ENCODE peak calls at places on chromosomes 16 and 17, in eight cellular contexts. B is NCI-H510A; R is HEK293T; H is foreskin fibroblast; Q is transverse colon; T is GM04504; W is heart right ventricle; K is stimulated activated CD8-positive, alpha-beta memory T cell treated with anti-CD3 and anti-CD28 coated beads, Interleukin-4, amount 100 ng/mL, for 24 hours. P is an unnamed sample.

GRCh38 chr16:27318399-27319256 is 4.9 kb downstream of the IL4R start:
- DNase-seq in Q (peak; percentile 48), R (no peak), K (peak; percentile 33), H (peak; percentile 71), B (no peak), T (no peak), W (peak; percentile 53), P (peak; percentile 12)

GRCh38 chr17:79354173-79354820 is 256.6 kb downstream of the RBFOX3 start:
- DNase-seq in Q (no peak), W (no peak), B (no peak), K (no peak), T (no peak), R (no peak), H (no peak), P (no peak)

GRCh38 chr17:40938981-40939380 is 1.5 kb upstream of the KRT23 start:
- DNase-seq in B (no peak), R (no peak), T (peak; percentile 63), H (no peak), Q (no peak), W (no peak), K (no peak), P (no peak)

GRCh38 chr17:27985306-27985705 is 57.2 kb upstream of the NLK start:
- DNase-seq in H (peak; percentile 5), W (no peak), R (no peak), B (no peak), T (no peak), K (no peak), Q (no peak), P (no peak)

GRCh38 chr17:44733753-44734152 is 25.0 kb upstream of the ADAM11 start:
- DNase-seq in T (no peak), K (no peak), B (no peak), H (no peak), Q (no peak), W (no peak), R (peak; percentile 59), P (no peak)

GRCh38 chr17:74433421-74434121 is 1.7 kb downstream of the GPRC5C start:
- DNase-seq in T (no peak), Q (no peak), R (no peak), H (no peak), W (no peak), K (no peak), B (no peak), P (no peak)

GRCh38 chr17:9255838-9256237 is 234.5 kb downstream of the NTN1 start:
- DNase-seq in B (no peak), W (no peak), R (no peak), T (no peak), Q (no peak), H (no peak), K (no peak), P (no peak)

GRCh38 chr16:72493681-72494415 is 321.9 kb upstream of the PMFBP1 start:
- DNase-seq in Q (no peak), W (no peak), H (peak; percentile 62), R (no peak), B (no peak), T (peak; percentile 35), K (no peak), P (no peak)

GRCh38 chr17:76132574-76133338 is 8.3 kb downstream of the FOXJ1 start:
- DNase-seq in H (no peak), Q (peak; percentile 64), W (no peak), R (no peak), K (no peak), B (peak; percentile 99), T (no peak), P (no peak)

GRCh38 chr16:2032285-2033056 is 5.8 kb downstream of the NHERF2 start:
- DNase-seq in R (no peak), Q (no peak), K (no peak), H (peak; percentile 72), B (no peak), T (no peak), W (no peak), P (no peak)

GRCh38 chr16:1677942-1678499 is at the start of gene JPT2:
- DNase-seq in K (peak; percentile 95), H (peak; percentile 100), B (peak; percentile 91), W (peak; percentile 97), T (peak; percentile 90), Q (peak; percentile 98), R (peak; percentile 98), P (peak; percentile 92)

GRCh38 chr17:44779211-44780025 is 20.6 kb downstream of the ADAM11 start:
- DNase-seq in B (peak; percentile 61), H (peak; percentile 88), K (peak; percentile 70), Q (peak; percentile 84), W (peak; percentile 84), T (peak; percentile 50), R (peak; percentile 78), P (peak; percentile 49)

GRCh38 chr16:80318107-80318506 is 222.7 kb upstream of the DYNLRB2 start:
- DNase-seq in B (no peak), T (no peak), R (no peak), H (no peak), K (no peak), Q (no peak), W (no peak), P (no peak)

GRCh38 chr17:79154951-79155557 is 80.4 kb downstream of the ENGASE start:
- DNase-seq in K (no peak), R (no peak), B (no peak), W (no peak), Q (no peak), T (no peak), H (no peak), P (no peak)

GRCh38 chr17:68383443-68384321 is 73.6 kb downstream of the WIPI1 start:
- DNase-seq in H (peak; percentile 89), R (no peak), Q (no peak), W (no peak), K (no peak), T (peak; percentile 85), B (no peak), P (peak; percentile 40)

GRCh38 chr16:73523209-73523608 is 475.3 kb upstream of the ZFHX3 start:
- DNase-seq in W (no peak), T (no peak), H (no peak), Q (no peak), K (no peak), R (no peak), B (no peak), P (no peak)

GRCh38 chr17:58352843-58353719 is 1.1 kb upstream of the SUPT4H1 start:
- DNase-seq in B (no peak), H (peak; percentile 52), W (peak; percentile 32), Q (peak; percentile 57), T (no peak), K (no peak), R (peak; percentile 56), P (no peak)

GRCh38 chr17:38703742-38704644 is 1.1 kb upstream of the MLLT6 start:
- DNase-seq in T (no peak), W (peak; percentile 80), Q (peak; percentile 93), H (peak; percentile 60), B (peak; percentile 99), R (peak; percentile 27), K (peak; percentile 82), P (no peak)

GRCh38 chr17:16380640-16381495 is at the start of gene UBB:
- DNase-seq in R (peak; percentile 89), B (peak; percentile 90), H (peak; percentile 99), T (peak; percentile 93), W (peak; percentile 97), Q (peak; percentile 97), K (peak; percentile 90), P (peak; percentile 98)

GRCh38 chr17:63621684-63622570 is at the start of gene MAP3K3:
- DNase-seq in K (peak; percentile 92), W (peak; percentile 98), T (peak; percentile 100), B (peak; percentile 99), R (peak; percentile 99), H (peak; percentile 100), Q (peak; percentile 99), P (peak; percentile 100)

GRCh38 chr16:84965428-84966149 is 45.7 kb downstream of the ZDHHC7 start:
- DNase-seq in W (no peak), K (no peak), R (no peak), T (no peak), B (no peak), Q (no peak), H (no peak), P (no peak)

GRCh38 chr16:63553980-63554379 is 1517.7 kb upstream of the CDH8 start:
- DNase-seq in T (no peak), B (no peak), R (no peak), W (no peak), H (no peak), Q (no peak), K (no peak), P (no peak)

GRCh38 chr17:17757391-17757791 is 76.1 kb downstream of the RAI1 start:
- DNase-seq in K (no peak), B (peak; percentile 54), H (no peak), T (no peak), W (no peak), R (no peak), Q (no peak), P (no peak)

GRCh38 chr17:21358682-21359482 is 17.3 kb upstream of the KCNJ12 start:
- DNase-seq in K (no peak), R (no peak), Q (no peak), T (no peak), H (peak; percentile 30), B (no peak), W (peak; percentile 29), P (no peak)

GRCh38 chr16:2692251-2692947 is 10.1 kb downstream of the KCTD5 start:
- DNase-seq in Q (no peak), T (no peak), H (no peak), K (no peak), B (no peak), R (no peak), W (peak; percentile 52), P (no peak)

GRCh38 chr16:30786936-30787612 is at the start of gene ZNF629:
- DNase-seq in Q (peak; percentile 73), H (peak; percentile 87), R (peak; percentile 86), W (peak; percentile 69), T (no peak), K (no peak), B (peak; percentile 79), P (no peak)

GRCh38 chr16:48959204-48959603 is 322.4 kb downstream of the CBLN1 start:
- DNase-seq in K (no peak), R (no peak), H (no peak), Q (no peak), W (no peak), T (no peak), B (no peak), P (no peak)

GRCh38 chr17:76157759-76158158 is 16.7 kb upstream of the FOXJ1 start:
- DNase-seq in Q (no peak), R (no peak), K (no peak), H (no peak), B (no peak), W (no peak), T (no peak), P (no peak)

GRCh38 chr17:80955078-80955477 is 36.6 kb upstream of the CHMP6 start:
- DNase-seq in W (no peak), B (no peak), R (no peak), Q (no peak), T (no peak), K (no peak), H (no peak), P (no peak)

GRCh38 chr17:13698832-13699231 is 97.1 kb upstream of the HS3ST3A1 start:
- DNase-seq in T (no peak), Q (no peak), H (no peak), R (no peak), K (no peak), W (no peak), B (no peak), P (no peak)

GRCh38 chr16:12010388-12011251 is 34.1 kb downstream of the SNX29 start:
- DNase-seq in R (no peak), B (no peak), W (no peak), H (peak; percentile 69), K (no peak), T (no peak), Q (no peak), P (peak; percentile 17)

GRCh38 chr17:231191-231965 is 49.9 kb upstream of the DOC2B start:
- DNase-seq in K (no peak), B (no peak), T (no peak), W (no peak), R (no peak), Q (peak; percentile 5), H (no peak), P (no peak)

GRCh38 chr17:327296-327695 is 25.3 kb downstream of the RPH3AL start:
- DNase-seq in K (no peak), R (no peak), B (no peak), Q (no peak), T (no peak), W (no peak), H (no peak), P (no peak)

GRCh38 chr16:57252148-57252721 is 7.2 kb downstream of the ARL2BP start:
- DNase-seq in H (no peak), B (no peak), K (no peak), W (no peak), Q (no peak), T (no peak), R (no peak), P (no peak)

P was measured in fibroblast of the conjunctiva.